ENCODE peak calls at places on chromosomes 2 and 18, in seven cellular contexts. One of them, this sample, is unnamed.

GRCh38 chr2:12202301-12202700 is 455.9 kb downstream of the LPIN1 start:
- DNase-seq in NCI-H748 treated with DMSO at 0.1 percent for 48 hours: no peak
- DNase-seq in uterus: no peak
- DNase-seq in dermis blood vessel endothelial cell: no peak
- DNase-seq in stimulated activated CD4-positive, alpha-beta T cell treated with anti-CD3 and anti-CD28 coated beads, Interleukin-4, amount 100 ng/mL, for 1 hour: no peak
- DNase-seq in T-helper 9 cell: no peak
- DNase-seq in HTR-8/SVneo: no peak
- DNase-seq in this sample: no peak

GRCh38 chr2:146990311-146990781 is 854.5 kb upstream of the ACVR2A start:
- DNase-seq in uterus: no peak
- DNase-seq in NCI-H748 treated with DMSO at 0.1 percent for 48 hours: no peak
- DNase-seq in HTR-8/SVneo: no peak
- DNase-seq in T-helper 9 cell: no peak
- DNase-seq in dermis blood vessel endothelial cell: no peak
- DNase-seq in stimulated activated CD4-positive, alpha-beta T cell treated with anti-CD3 and anti-CD28 coated beads, Interleukin-4, amount 100 ng/mL, for 1 hour: no peak
- DNase-seq in this sample: no peak

GRCh38 chr18:59669872-59670657 is 27.2 kb downstream of the CCBE1 start:
- DNase-seq in NCI-H748 treated with DMSO at 0.1 percent for 48 hours: no peak
- DNase-seq in HTR-8/SVneo: no peak
- DNase-seq in uterus: peak
- DNase-seq in T-helper 9 cell: no peak
- DNase-seq in dermis blood vessel endothelial cell: no peak
- DNase-seq in stimulated activated CD4-positive, alpha-beta T cell treated with anti-CD3 and anti-CD28 coated beads, Interleukin-4, amount 100 ng/mL, for 1 hour: no peak
- DNase-seq in this sample: no peak

GRCh38 chr18:63148449-63149199 is 170.9 kb downstream of the BCL2 start:
- DNase-seq in dermis blood vessel endothelial cell: no peak
- DNase-seq in stimulated activated CD4-positive, alpha-beta T cell treated with anti-CD3 and anti-CD28 coated beads, Interleukin-4, amount 100 ng/mL, for 1 hour: no peak
- DNase-seq in NCI-H748 treated with DMSO at 0.1 percent for 48 hours: no peak
- DNase-seq in HTR-8/SVneo: no peak
- DNase-seq in T-helper 9 cell: no peak
- DNase-seq in uterus: peak
- DNase-seq in this sample: no peak

GRCh38 chr2:191114403-191114886 is 36.3 kb downstream of the STAT4 start:
- DNase-seq in T-helper 9 cell: peak
- DNase-seq in dermis blood vessel endothelial cell: no peak
- DNase-seq in uterus: no peak
- DNase-seq in HTR-8/SVneo: peak
- DNase-seq in NCI-H748 treated with DMSO at 0.1 percent for 48 hours: no peak
- DNase-seq in stimulated activated CD4-positive, alpha-beta T cell treated with anti-CD3 and anti-CD28 coated beads, Interleukin-4, amount 100 ng/mL, for 1 hour: no peak
- DNase-seq in this sample: no peak

GRCh38 chr2:85907671-85908157 is 18.9 kb upstream of the ST3GAL5 start:
- DNase-seq in uterus: peak
- DNase-seq in HTR-8/SVneo: no peak
- DNase-seq in dermis blood vessel endothelial cell: peak
- DNase-seq in NCI-H748 treated with DMSO at 0.1 percent for 48 hours: no peak
- DNase-seq in T-helper 9 cell: no peak
- DNase-seq in stimulated activated CD4-positive, alpha-beta T cell treated with anti-CD3 and anti-CD28 coated beads, Interleukin-4, amount 100 ng/mL, for 1 hour: no peak
- DNase-seq in this sample: no peak

GRCh38 chr2:16578081-16578480 is 87.6 kb downstream of the CYRIA start:
- DNase-seq in uterus: no peak
- DNase-seq in dermis blood vessel endothelial cell: peak
- DNase-seq in HTR-8/SVneo: no peak
- DNase-seq in T-helper 9 cell: no peak
- DNase-seq in stimulated activated CD4-positive, alpha-beta T cell treated with anti-CD3 and anti-CD28 coated beads, Interleukin-4, amount 100 ng/mL, for 1 hour: no peak
- DNase-seq in NCI-H748 treated with DMSO at 0.1 percent for 48 hours: no peak
- DNase-seq in this sample: no peak

GRCh38 chr2:240687741-240688562 is 3.7 kb upstream of the AQP12A start:
- DNase-seq in uterus: no peak
- DNase-seq in HTR-8/SVneo: no peak
- DNase-seq in T-helper 9 cell: no peak
- DNase-seq in NCI-H748 treated with DMSO at 0.1 percent for 48 hours: no peak
- DNase-seq in dermis blood vessel endothelial cell: no peak
- DNase-seq in stimulated activated CD4-positive, alpha-beta T cell treated with anti-CD3 and anti-CD28 coated beads, Interleukin-4, amount 100 ng/mL, for 1 hour: no peak
- DNase-seq in this sample: no peak

GRCh38 chr2:240098349-240098748 is 37.8 kb downstream of the COPS9 start:
- DNase-seq in stimulated activated CD4-positive, alpha-beta T cell treated with anti-CD3 and anti-CD28 coated beads, Interleukin-4, amount 100 ng/mL, for 1 hour: no peak
- DNase-seq in dermis blood vessel endothelial cell: no peak
- DNase-seq in T-helper 9 cell: no peak
- DNase-seq in NCI-H748 treated with DMSO at 0.1 percent for 48 hours: no peak
- DNase-seq in HTR-8/SVneo: no peak
- DNase-seq in uterus: no peak
- DNase-seq in this sample: no peak

GRCh38 chr2:233611284-233611683 is 6.1 kb upstream of the UGT1A8 start:
- DNase-seq in NCI-H748 treated with DMSO at 0.1 percent for 48 hours: no peak
- DNase-seq in stimulated activated CD4-positive, alpha-beta T cell treated with anti-CD3 and anti-CD28 coated beads, Interleukin-4, amount 100 ng/mL, for 1 hour: no peak
- DNase-seq in uterus: no peak
- DNase-seq in T-helper 9 cell: no peak
- DNase-seq in HTR-8/SVneo: no peak
- DNase-seq in dermis blood vessel endothelial cell: no peak
- DNase-seq in this sample: no peak

This sample was measured in SHP77.